ENCODE peak calls at places on chromosomes 5 and 9, in four cellular contexts. R, Z, W and D are unnamed samples.

GRCh38 chr9:86598411-86599239 is 244.4 kb upstream of the TUT7 start:
- DNase-seq in W (no peak), Z (no peak), R (no peak), D (no peak)

GRCh38 chr5:33850100-33850594 is 41.6 kb downstream of the ADAMTS12 start:
- DNase-seq in W (no peak), R (no peak), Z (no peak), D (no peak)

GRCh38 chr9:110526426-110526825 is 53.1 kb downstream of the SVEP1 start:
- DNase-seq in W (no peak), Z (no peak), R (no peak), D (no peak)

GRCh38 chr9:26723486-26723885 is 169.1 kb downstream of the CAAP1 start:
- DNase-seq in W (no peak), Z (no peak), R (no peak), D (no peak)

GRCh38 chr5:135266975-135267374 is 132.1 kb downstream of the MACROH2A1 start:
- DNase-seq in R (no peak), W (no peak), Z (no peak), D (no peak)

GRCh38 chr5:23012842-23013241 is 159.7 kb upstream of the CDH12 start:
- DNase-seq in W (no peak), Z (no peak), R (no peak), D (no peak)

GRCh38 chr5:32100230-32100629 is 73.9 kb downstream of the GOLPH3 start:
- DNase-seq in R (peak), W (peak), Z (peak), D (no peak)

GRCh38 chr5:74543162-74543995 is 97.1 kb downstream of the ENC1 start:
- DNase-seq in W (peak), R (peak), Z (no peak), D (no peak)

GRCh38 chr9:98516205-98516896 is 192.4 kb downstream of the GABBR2 start:
- DNase-seq in Z (no peak), W (no peak), R (no peak), D (no peak)

GRCh38 chr9:89484475-89485404 is 13.2 kb downstream of the SEMA4D start:
- DNase-seq in R (no peak), Z (no peak), W (no peak), D (no peak)

GRCh38 chr5:53027913-53028312 is 38.8 kb downstream of the ITGA2 start:
- DNase-seq in Z (no peak), R (no peak), W (peak), D (no peak)

GRCh38 chr5:180959661-180960060 is 29.0 kb upstream of the BTNL3 start:
- DNase-seq in Z (no peak), W (no peak), R (no peak), D (no peak)

GRCh38 chr9:121696935-121697334 is 45.5 kb downstream of the DAB2IP start:
- DNase-seq in R (no peak), W (no peak), Z (no peak), D (no peak)

GRCh38 chr5:181133610-181134231 is 2.8 kb upstream of the OR2V1 start:
- DNase-seq in R (no peak), W (peak), Z (peak), D (peak)

GRCh38 chr5:143870871-143871632 is 59.1 kb downstream of the HMHB1 start:
- DNase-seq in R (no peak), W (no peak), Z (no peak), D (no peak)

GRCh38 chr5:93997562-93997961 is 256.2 kb upstream of the POU5F2 start:
- DNase-seq in Z (no peak), R (no peak), W (no peak), D (no peak)

GRCh38 chr5:120778491-120779293 is 314.6 kb downstream of the PRR16 start:
- DNase-seq in Z (no peak), W (no peak), R (no peak), D (no peak)

GRCh38 chr9:110777201-110777842 is 108.7 kb downstream of the MUSK start:
- DNase-seq in Z (no peak), R (no peak), W (peak), D (no peak)

GRCh38 chr5:121762416-121762815 is 89.3 kb upstream of the FTMT start:
- DNase-seq in Z (no peak), W (no peak), R (no peak), D (no peak)

GRCh38 chr5:41637869-41638268 is 127.5 kb upstream of the PLCXD3 start:
- DNase-seq in W (no peak), Z (no peak), R (no peak), D (no peak)

GRCh38 chr9:128669786-128670185 is 13.1 kb upstream of the DYNC2I2 start:
- DNase-seq in W (no peak), R (no peak), Z (peak), D (peak)

GRCh38 chr9:25613709-25614108 is 64.5 kb downstream of the TUSC1 start:
- DNase-seq in Z (no peak), R (no peak), W (no peak), D (no peak)

GRCh38 chr9:111955048-111955447 is 58.4 kb downstream of the UGCG start:
- DNase-seq in R (no peak), Z (no peak), W (no peak), D (no peak)

GRCh38 chr5:82821978-82822927 is 254.9 kb downstream of the TMEM167A start:
- DNase-seq in Z (no peak), R (no peak), W (no peak), D (no peak)

GRCh38 chr5:150960791-150961396 is 56.1 kb upstream of the ZNF300 start:
- DNase-seq in W (no peak), R (no peak), Z (no peak), D (no peak)

GRCh38 chr5:9344751-9345240 is 201.1 kb downstream of the SEMA5A start:
- DNase-seq in W (no peak), Z (no peak), R (no peak), D (no peak)

GRCh38 chr9:11735391-11735790 is 957.8 kb upstream of the TYRP1 start:
- DNase-seq in Z (no peak), W (no peak), R (no peak), D (no peak)

GRCh38 chr9:35606138-35606504 is 1.1 kb downstream of the TESK1 start:
- DNase-seq in Z (peak), R (peak), W (no peak), D (no peak)

GRCh38 chr5:83133797-83134196 is 56.5 kb downstream of the XRCC4 start:
- DNase-seq in W (no peak), R (no peak), Z (no peak), D (no peak)

GRCh38 chr9:106872641-106873040 is 9.7 kb downstream of the ZNF462 start:
- DNase-seq in W (no peak), R (no peak), Z (no peak), D (no peak)

GRCh38 chr9:106869028-106869427 is 6.1 kb downstream of the ZNF462 start:
- DNase-seq in W (no peak), R (no peak), Z (no peak), D (no peak)

GRCh38 chr9:106868096-106868495 is 5.1 kb downstream of the ZNF462 start:
- DNase-seq in Z (no peak), R (no peak), W (no peak), D (no peak)

GRCh38 chr9:106868565-106868964 is 5.6 kb downstream of the ZNF462 start:
- DNase-seq in Z (no peak), W (no peak), R (no peak), D (no peak)

GRCh38 chr9:106869458-106869857 is 6.5 kb downstream of the ZNF462 start:
- DNase-seq in W (peak), R (no peak), Z (peak), D (no peak)
- TF ChIP-seq POLR2AphosphoS5 in W (no peak), R (no peak), Z (no peak), D (no peak)

DNA sequence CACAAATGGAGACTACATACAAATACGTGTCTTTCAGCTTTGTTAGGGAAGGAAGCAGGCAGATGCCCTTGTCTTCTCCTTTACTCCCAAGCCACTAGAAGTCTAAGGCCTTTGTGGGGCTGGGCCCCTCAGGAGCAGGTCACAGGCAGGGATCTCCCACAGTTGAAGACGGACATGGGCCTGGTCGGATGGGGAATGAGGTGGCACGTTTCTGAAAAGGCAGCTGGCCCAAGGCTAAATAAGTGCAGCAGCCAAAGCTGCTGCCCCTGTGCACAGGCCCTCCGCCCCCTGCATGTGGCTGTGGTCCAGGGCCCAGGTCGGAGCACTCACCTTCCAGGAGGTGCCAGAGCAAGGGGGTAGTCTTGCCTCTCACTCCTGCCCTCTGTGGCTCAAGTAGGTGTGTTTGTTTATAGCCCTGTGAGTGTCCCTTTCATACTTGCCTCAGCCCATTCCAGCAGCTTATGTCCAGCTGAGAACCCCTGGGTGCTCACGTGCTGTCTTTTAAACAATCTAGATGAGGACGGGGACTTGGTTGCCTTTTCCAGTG is 1.8 kb downstream of the SQSTM1 start:
- DNase-seq in W (no peak), R (no peak), Z (peak), D (peak)
- H3K4me3 ChIP-seq in W (peak), R (peak), Z (peak), D (peak)

GRCh38 chr9:37939575-37940095 is 35.7 kb upstream of the SLC25A51 start:
- DNase-seq in R (no peak), W (no peak), Z (no peak), D (no peak)

GRCh38 chr9:37937403-37937802 is 33.5 kb upstream of the SLC25A51 start:
- DNase-seq in R (no peak), W (no peak), Z (no peak), D (no peak)

GRCh38 chr9:37936376-37936775 is 32.4 kb upstream of the SLC25A51 start:
- DNase-seq in W (no peak), R (no peak), Z (no peak), D (no peak)

GRCh38 chr9:37936965-37937364 is 33.0 kb upstream of the SLC25A51 start:
- DNase-seq in W (no peak), R (peak), Z (no peak), D (no peak)

DNA sequence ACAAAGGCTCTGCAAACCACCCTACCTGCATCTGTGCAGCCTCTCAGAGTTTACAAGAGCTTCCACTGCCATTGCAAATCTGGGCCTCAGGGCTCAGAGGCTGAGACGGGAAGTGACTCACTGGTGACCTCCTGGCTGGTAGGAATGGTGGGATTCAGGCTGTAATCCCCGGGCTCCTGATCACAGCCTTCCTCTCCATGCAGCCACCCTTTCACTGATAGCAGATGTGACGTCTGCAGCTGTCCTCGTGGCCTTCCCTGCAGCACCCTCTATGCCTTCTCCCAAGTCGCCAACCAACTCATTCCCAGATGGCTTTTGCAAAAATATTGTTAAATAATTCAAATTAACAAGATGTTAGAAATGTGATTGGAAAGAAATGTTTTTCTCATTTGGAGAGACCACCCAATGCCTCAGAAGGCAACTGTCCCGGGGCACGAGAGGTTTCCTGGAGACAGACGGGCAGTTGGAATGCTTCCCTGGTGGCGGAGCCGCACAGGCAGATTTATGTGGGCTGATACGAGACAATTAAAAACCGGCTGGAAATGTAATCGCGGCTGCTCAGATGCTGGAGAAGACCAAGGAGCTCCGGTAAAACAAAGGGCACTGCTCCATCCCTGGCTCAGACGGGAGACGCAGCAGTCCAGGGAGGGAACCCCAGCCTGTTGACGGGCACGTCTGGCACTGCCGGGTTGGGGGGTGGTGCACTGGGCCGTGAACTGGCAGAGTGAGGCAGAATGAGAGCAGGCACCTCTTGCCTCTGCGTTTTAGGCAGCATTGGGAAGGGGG is 34.4 kb upstream of the SLC25A51 start:
- DNase-seq in Z (no peak), R (peak), W (peak), D (no peak)
- TF ChIP-seq POLR2AphosphoS5 in Z (no peak), R (peak), W (peak), D (no peak)

DNA sequence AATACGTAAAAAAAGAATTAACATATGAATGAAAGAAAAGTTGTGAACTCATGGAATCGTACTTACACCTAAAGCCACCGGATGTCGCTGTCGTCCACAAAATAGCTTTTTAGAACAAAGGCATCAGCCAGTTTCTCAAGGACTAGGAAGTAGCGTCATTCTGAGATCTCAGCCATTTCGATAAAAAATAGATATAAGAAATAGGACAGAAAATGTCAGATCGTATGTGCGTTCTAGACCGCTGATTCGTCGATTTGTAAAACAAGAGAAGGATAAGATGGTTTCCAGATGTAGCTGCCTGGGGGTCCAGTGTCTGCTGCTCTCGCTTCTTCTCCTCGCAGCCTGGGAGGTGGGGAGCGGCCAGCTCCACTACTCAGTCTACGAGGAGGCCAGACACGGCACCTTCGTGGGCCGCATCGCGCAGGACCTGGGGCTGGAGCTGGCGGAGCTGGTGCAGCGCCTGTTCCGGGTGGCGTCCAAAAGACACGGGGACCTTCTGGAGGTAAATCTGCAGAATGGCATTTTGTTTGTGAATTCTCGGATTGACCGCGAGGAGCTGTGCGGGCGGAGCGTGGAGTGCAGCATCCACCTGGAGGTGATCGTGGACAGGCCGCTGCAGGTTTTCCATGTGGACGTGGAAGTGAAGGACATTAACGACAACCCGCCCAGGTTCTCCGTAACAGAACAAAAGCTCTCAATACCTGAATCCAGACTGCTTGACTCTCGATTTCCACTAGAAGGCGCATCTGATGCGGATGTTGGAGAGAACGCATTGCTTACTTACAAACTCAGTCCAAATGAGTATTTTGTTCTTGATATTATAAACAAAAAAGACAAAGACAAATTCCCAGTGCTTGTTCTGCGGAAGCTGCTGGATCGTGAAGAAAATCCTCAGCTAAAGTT is at the start of gene PCDHA10:
- DNase-seq in R (no peak), Z (no peak), W (peak), D (no peak)
- H3K4me3 ChIP-seq in R (no peak), Z (no peak), W (no peak), D (peak)

GRCh38 chr9:3434594-3434993 is 91.2 kb downstream of the RFX3 start:
- DNase-seq in W (no peak), R (no peak), Z (no peak), D (no peak)
- TF ChIP-seq POLR2AphosphoS5 in W (no peak), R (no peak), Z (no peak), D (no peak)

GRCh38 chr5:67012241-67012640 is 184.4 kb downstream of the CD180 start:
- DNase-seq in R (no peak), W (peak), Z (no peak), D (no peak)
- H3K4me3 ChIP-seq in R (no peak), W (no peak), Z (no peak), D (no peak)

GRCh38 chr5:36724429-36725332 is 118.3 kb downstream of the SLC1A3 start:
- DNase-seq in R (no peak), Z (no peak), W (no peak), D (peak)
- TF ChIP-seq POLR2AphosphoS5 in R (no peak), Z (no peak), W (no peak), D (peak)

DNA sequence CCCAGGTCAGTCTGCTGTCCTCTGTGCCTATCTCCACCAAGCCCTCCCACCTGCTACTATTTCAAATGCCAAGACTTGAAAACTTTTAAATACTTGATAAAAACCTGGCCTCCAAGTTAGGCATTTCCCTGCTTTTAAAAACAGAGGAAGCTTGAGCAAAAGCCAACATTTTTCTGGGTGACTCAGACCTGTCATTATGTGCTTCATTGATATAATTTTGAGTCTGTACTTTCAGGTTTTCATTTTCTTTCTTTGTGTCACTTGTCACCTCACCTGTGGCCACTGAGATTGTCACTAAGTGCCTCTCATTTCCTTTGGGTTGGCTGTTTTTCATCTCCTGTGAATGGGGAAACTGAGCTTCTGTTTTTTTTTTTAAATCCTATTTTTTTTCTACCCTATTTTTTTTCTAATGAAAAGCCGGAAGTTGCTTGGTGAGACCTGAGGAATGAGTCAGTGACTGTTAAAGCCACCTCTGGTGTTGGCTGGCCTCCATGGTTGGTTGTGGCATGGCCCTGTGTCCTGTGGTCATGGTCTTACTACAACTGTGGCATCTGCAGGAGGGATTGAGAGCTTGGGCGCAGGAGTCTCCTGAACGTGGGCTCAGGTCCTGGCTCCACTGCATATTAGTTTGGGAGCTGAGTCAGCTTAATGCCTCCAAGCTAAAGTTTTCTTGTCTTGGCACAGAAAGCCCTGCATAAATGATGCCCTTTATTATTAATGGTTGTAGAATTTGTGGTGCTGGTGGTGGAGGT is 56.7 kb downstream of the ARHGAP26 start:
- DNase-seq in R (no peak), W (peak), Z (no peak), D (no peak)
- H3K4me3 ChIP-seq in R (no peak), W (peak), Z (no peak), D (no peak)

GRCh38 chr5:114411380-114411931 is 49.6 kb downstream of the KCNN2 start:
- DNase-seq in Z (no peak), W (no peak), R (no peak), D (no peak)

GRCh38 chr5:114407783-114408182 is 45.9 kb downstream of the KCNN2 start:
- DNase-seq in R (no peak), Z (no peak), W (no peak), D (no peak)

GRCh38 chr5:114408847-114409246 is 47.0 kb downstream of the KCNN2 start:
- DNase-seq in Z (no peak), W (no peak), R (no peak), D (no peak)

GRCh38 chr5:114416254-114416653 is 54.4 kb downstream of the KCNN2 start:
- DNase-seq in Z (no peak), R (no peak), W (no peak), D (no peak)

GRCh38 chr5:114412509-114413171 is 50.8 kb downstream of the KCNN2 start:
- DNase-seq in R (no peak), W (no peak), Z (no peak), D (no peak)
- TF ChIP-seq POLR2AphosphoS5 in R (no peak), W (no peak), Z (no peak), D (no peak)

DNA sequence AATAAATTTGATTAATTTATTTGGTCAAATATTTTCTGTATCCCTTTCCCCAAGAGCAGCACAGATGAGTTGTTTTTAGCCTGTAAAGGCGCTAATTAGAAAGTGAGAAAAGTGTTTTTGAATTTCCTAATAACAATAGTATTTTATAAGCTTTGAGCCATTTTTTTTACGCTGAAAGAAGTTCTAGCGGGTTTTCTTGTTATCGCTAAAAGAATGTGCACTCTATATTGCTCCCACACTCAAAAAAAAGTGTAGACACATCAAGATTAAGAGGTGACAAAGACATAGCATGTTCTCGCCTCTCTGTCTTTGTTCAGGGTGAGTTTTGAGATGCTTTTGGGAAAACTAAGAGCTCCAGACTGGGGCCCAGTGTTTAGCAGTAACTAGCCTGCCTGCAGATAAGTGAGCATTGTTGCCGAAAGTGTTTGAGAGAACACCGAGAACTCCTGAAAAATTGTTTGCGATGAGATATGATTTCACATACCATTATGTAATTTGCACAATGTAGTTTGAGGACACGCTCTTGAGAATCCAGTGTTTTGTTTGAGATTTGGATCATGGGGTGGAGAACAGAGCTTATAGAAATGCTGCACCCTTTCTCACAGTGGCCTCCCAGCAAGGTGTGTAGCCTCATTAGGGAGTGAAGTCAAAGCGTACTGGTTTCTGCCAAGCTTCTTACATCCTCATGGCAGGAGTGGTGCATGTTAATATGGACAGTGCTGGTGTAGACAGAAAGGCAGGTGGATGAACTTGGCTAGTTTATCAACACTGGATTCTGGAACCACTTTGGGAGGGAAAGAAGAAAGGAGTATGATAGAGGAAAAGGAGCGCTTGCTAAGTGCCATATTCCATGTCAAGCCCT is 1.5 kb downstream of the F2R start:
- DNase-seq in R (no peak), Z (no peak), W (no peak), D (no peak)
- H3K4me3 ChIP-seq in R (peak), Z (no peak), W (peak), D (peak)